ENCODE peak calls at places on chromosome 21, in eight cellular contexts. J is endothelial cell; R is glutamatergic neuron; S is choroid plexus epithelial cell; Q is CD8-positive, alpha-beta T cell; P is upper lobe of right lung; G is lower lobe of right lung; C is body of pancreas. H is an unnamed sample.

GRCh38 chr21:43209575-43210453 is 41.0 kb downstream of the CRYAA start:
- DNase-seq in J (no peak), R (no peak), S (peak), Q (no peak), P (peak), G (no peak), C (no peak), H (peak)

GRCh38 chr21:44616591-44616926 is 4.7 kb downstream of the KRTAP10-8 start:
- DNase-seq in J (no peak), R (no peak), S (no peak), Q (no peak), P (no peak), G (no peak), C (no peak), H (no peak)

GRCh38 chr21:36175771-36176565 is 19.3 kb downstream of the DOP1B start:
- DNase-seq in J (no peak), R (no peak), S (no peak), Q (no peak), P (no peak), G (no peak), C (no peak), H (no peak)

GRCh38 chr21:38538353-38538752 is 40.1 kb upstream of the ERG start:
- DNase-seq in J (no peak), R (no peak), S (no peak), Q (no peak), P (no peak), G (no peak), C (no peak), H (no peak)

GRCh38 chr21:43306391-43306790 is 120.5 kb downstream of the SIK1 start:
- DNase-seq in J (no peak), R (peak), S (no peak), Q (no peak), P (peak), G (peak), C (no peak), H (no peak)

GRCh38 chr21:43916076-43916475 is 51.1 kb downstream of the AGPAT3 start:
- DNase-seq in J (no peak), R (no peak), S (no peak), Q (no peak), P (no peak), G (no peak), C (peak), H (no peak)

GRCh38 chr21:27722095-27722494 is 755.2 kb upstream of the ADAMTS5 start:
- DNase-seq in J (no peak), R (no peak), S (no peak), Q (no peak), P (no peak), G (no peak), C (no peak), H (no peak)

GRCh38 chr21:44089001-44089911 is 17.9 kb upstream of the PWP2 start:
- DNase-seq in J (no peak), R (no peak), S (no peak), Q (no peak), P (peak), G (no peak), C (peak), H (no peak)

GRCh38 chr21:44706706-44707615 is 4.4 kb downstream of the TSPEAR start:
- DNase-seq in J (no peak), R (no peak), S (no peak), Q (no peak), P (no peak), G (no peak), C (no peak), H (no peak)

GRCh38 chr21:27371688-27372331 is 404.9 kb upstream of the ADAMTS5 start:
- DNase-seq in J (no peak), R (no peak), S (peak), Q (no peak), P (no peak), G (no peak), C (no peak), H (no peak)

GRCh38 chr21:16533692-16534407 is 804.1 kb downstream of the USP25 start:
- DNase-seq in J (no peak), R (no peak), S (no peak), Q (no peak), P (no peak), G (no peak), C (no peak), H (no peak)

GRCh38 chr21:40795313-40795712 is 51.6 kb downstream of the DSCAM start:
- DNase-seq in J (no peak), R (no peak), S (no peak), Q (no peak), P (no peak), G (no peak), C (no peak), H (no peak)

GRCh38 chr21:26865857-26866256 is 20.6 kb upstream of the ADAMTS1 start:
- DNase-seq in J (no peak), R (no peak), S (no peak), Q (no peak), P (no peak), G (no peak), C (no peak), H (no peak)

GRCh38 chr21:17231771-17232170 is 281.1 kb upstream of the CXADR start:
- DNase-seq in J (no peak), R (no peak), S (peak), Q (no peak), P (no peak), G (no peak), C (no peak), H (no peak)

GRCh38 chr21:26819944-26820343 is 25.3 kb downstream of the ADAMTS1 start:
- DNase-seq in J (no peak), R (no peak), S (no peak), Q (no peak), P (no peak), G (no peak), C (no peak), H (no peak)

GRCh38 chr21:43364851-43365424 is 62.0 kb downstream of the SIK1 start:
- DNase-seq in J (no peak), R (no peak), S (no peak), Q (no peak), P (no peak), G (no peak), C (peak), H (no peak)

GRCh38 chr21:16419188-16419874 is 689.5 kb downstream of the USP25 start:
- DNase-seq in J (no peak), R (peak), S (peak), Q (no peak), P (peak), G (peak), C (peak), H (no peak)

GRCh38 chr21:37367301-37367757 is 756 bp downstream of the DYRK1A start:
- DNase-seq in J (no peak), R (peak), S (peak), Q (no peak), P (no peak), G (no peak), C (peak), H (no peak)

GRCh38 chr21:44039828-44040227 is 27.7 kb downstream of the TRAPPC10 start:
- DNase-seq in J (no peak), R (no peak), S (no peak), Q (no peak), P (no peak), G (no peak), C (no peak), H (no peak)

GRCh38 chr21:31634993-31635392 is 24.5 kb upstream of the SOD1 start:
- DNase-seq in J (no peak), R (no peak), S (no peak), Q (no peak), P (no peak), G (no peak), C (no peak), H (no peak)

GRCh38 chr21:44849616-44850130 is 23.8 kb downstream of the PTTG1IP start:
- DNase-seq in J (no peak), R (no peak), S (no peak), Q (no peak), P (peak), G (no peak), C (no peak), H (no peak)

GRCh38 chr21:44712203-44713028 is 1.0 kb upstream of the TSPEAR start:
- DNase-seq in J (no peak), R (no peak), S (no peak), Q (no peak), P (peak), G (no peak), C (no peak), H (no peak)

GRCh38 chr21:36124395-36124794 is 10.5 kb upstream of the CBR3 start:
- DNase-seq in J (no peak), R (no peak), S (no peak), Q (no peak), P (no peak), G (no peak), C (no peak), H (no peak)

GRCh38 chr21:26013964-26014363 is 156.6 kb downstream of the APP start:
- DNase-seq in J (no peak), R (no peak), S (peak), Q (no peak), P (no peak), G (no peak), C (no peak), H (no peak)

GRCh38 chr21:24076179-24076578 is 1531.1 kb downstream of the MRPL39 start:
- DNase-seq in J (no peak), R (no peak), S (peak), Q (no peak), P (no peak), G (no peak), C (no peak), H (no peak)

GRCh38 chr21:15301736-15302135 is 236.9 kb upstream of the NRIP1 start:
- DNase-seq in J (no peak), R (no peak), S (no peak), Q (no peak), P (no peak), G (no peak), C (no peak), H (no peak)

GRCh38 chr21:25986928-25987327 is 183.6 kb downstream of the APP start:
- DNase-seq in J (no peak), R (no peak), S (no peak), Q (no peak), P (no peak), G (no peak), C (no peak), H (no peak)

GRCh38 chr21:25871566-25871965 is 136.8 kb downstream of the GABPA start:
- DNase-seq in J (peak), R (no peak), S (no peak), Q (no peak), P (no peak), G (no peak), C (no peak), H (no peak)

GRCh38 chr21:38129711-38130110 is 127.1 kb upstream of the KCNJ15 start:
- DNase-seq in J (no peak), R (no peak), S (no peak), Q (no peak), P (no peak), G (no peak), C (no peak), H (no peak)

GRCh38 chr21:19031956-19032355 is 628.4 kb upstream of the TMPRSS15 start:
- DNase-seq in J (no peak), R (peak), S (no peak), Q (no peak), P (no peak), G (no peak), C (no peak), H (no peak)

GRCh38 chr21:44427241-44428120 is 27.8 kb upstream of the LRRC3 start:
- DNase-seq in J (no peak), R (no peak), S (no peak), Q (no peak), P (peak), G (peak), C (peak), H (peak)

GRCh38 chr21:36321325-36322082 is 1.5 kb downstream of the MORC3 start:
- DNase-seq in J (peak), R (peak), S (peak), Q (no peak), P (no peak), G (no peak), C (peak), H (no peak)

GRCh38 chr21:16046625-16047340 is 317.0 kb downstream of the USP25 start:
- DNase-seq in J (no peak), R (no peak), S (peak), Q (no peak), P (no peak), G (no peak), C (no peak), H (no peak)

GRCh38 chr21:25638634-25639166 is 358 bp upstream of the JAM2 start:
- DNase-seq in J (no peak), R (no peak), S (peak), Q (no peak), P (no peak), G (no peak), C (no peak), H (no peak)

GRCh38 chr21:36097427-36098230 is 27.8 kb downstream of the CBR1 start:
- DNase-seq in J (no peak), R (no peak), S (peak), Q (no peak), P (no peak), G (no peak), C (no peak), H (no peak)

GRCh38 chr21:36696640-36697472 is 2.1 kb upstream of the SIM2 start:
- DNase-seq in J (peak), R (peak), S (no peak), Q (no peak), P (peak), G (no peak), C (no peak), H (no peak)

GRCh38 chr21:36563301-36563926 is 83.5 kb upstream of the CLDN14 start:
- DNase-seq in J (no peak), R (no peak), S (no peak), Q (no peak), P (no peak), G (no peak), C (no peak), H (no peak)

DNA sequence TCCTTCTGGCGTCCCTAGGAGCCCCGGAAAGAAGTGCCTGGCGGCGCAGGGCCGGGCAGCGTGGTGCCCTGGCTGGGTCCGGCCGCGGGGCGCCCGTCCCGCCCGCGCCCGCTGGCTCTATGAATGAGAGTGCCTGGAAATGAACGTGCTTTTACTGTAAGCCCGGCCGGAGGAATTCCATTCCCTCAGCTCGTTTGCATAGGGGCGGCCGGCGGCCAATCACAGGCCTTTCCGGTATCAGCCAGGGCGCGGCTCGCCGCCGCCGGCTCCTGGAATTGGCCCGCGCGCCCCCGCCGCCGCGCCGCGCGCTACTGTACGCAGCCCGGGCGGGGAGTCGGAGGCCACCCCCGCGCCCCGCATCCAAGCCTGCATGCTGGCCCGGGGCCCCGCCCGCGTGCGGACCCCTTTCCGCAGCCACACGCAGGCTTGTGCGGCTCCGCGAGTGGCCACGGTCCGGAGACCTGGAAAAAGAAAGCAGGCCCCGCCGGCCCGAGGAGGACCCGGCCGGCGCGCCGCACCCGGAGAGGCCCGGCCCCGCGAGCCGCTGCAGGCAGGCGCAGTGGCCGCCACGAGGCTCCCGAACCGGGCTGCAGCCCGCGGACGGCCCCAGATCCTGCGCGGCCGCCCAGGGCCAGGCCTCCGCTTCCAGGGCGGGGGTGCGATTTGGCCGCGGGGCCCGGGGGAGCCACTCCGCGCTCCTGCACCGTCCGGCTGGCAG is 160.4 kb downstream of the RUNX1 start:
- DNase-seq in J (peak), R (peak), S (peak), Q (peak), P (peak), G (peak), C (peak), H (peak)
- TF ChIP-seq CTCF in J (no peak), R (no peak), S (no peak), Q (no peak), P (no peak), G (no peak), C (no peak), H (no peak)

DNA sequence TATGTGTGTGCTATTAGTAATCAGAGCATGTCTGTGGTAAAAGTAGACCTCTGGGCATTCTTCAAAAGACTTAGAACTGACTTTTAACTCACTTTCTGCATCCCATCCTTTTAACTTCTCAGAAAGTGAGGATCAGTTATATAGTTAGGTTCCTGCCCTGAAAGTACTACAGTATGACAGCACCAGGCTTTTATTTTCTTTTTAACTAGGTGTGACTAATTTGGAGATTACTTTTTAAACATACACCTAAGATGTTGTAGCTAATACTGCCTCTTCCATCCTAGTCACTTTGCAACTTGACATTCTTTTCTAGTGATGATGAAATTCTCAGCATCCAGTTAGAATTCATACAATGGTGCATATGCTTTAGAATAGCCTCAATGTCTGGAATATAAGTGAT is 24.6 kb downstream of the RUNX1 start:
- DNase-seq in J (no peak), R (no peak), S (no peak), Q (no peak), P (no peak), G (no peak), C (no peak), H (no peak)
- TF ChIP-seq CTCF in J (no peak), R (no peak), S (no peak), Q (no peak), P (no peak), G (no peak), C (no peak), H (no peak)

DNA sequence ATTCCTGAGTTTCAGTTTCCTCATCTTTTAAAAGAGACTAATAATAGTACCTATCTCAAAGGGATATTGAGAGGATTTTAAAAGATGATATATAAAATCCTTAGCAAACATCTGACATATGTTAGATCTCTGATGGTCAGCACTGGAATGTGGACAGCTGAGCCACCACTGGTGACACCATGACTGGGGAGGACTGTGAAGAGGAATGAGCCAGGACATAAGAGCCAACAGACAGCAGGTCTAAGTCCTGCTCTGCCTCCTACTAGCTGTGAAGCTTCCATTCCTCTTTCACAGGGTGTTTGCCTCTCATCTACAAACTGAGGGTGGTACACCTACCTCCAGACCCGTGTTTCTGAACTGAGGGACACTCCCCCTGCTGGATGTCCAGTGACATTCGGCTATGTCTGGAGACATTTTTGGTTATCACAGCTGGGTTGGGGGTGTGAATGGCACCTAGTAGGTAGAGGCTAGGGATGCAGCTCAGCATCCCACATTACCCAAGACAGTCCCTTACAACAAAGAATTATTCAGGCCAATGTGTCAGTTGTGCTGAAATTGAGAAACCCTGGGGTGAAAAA is 109.1 kb upstream of the OLIG2 start:
- DNase-seq in J (no peak), R (no peak), S (no peak), Q (no peak), P (no peak), G (no peak), C (no peak), H (no peak)
- TF ChIP-seq CTCF in J (peak), R (peak), S (peak), Q (no peak), P (no peak), G (no peak), C (no peak), H (no peak)

GRCh38 chr21:46081022-46081861 is 16.7 kb upstream of the COL6A2 start:
- DNase-seq in J (no peak), R (no peak), S (no peak), Q (no peak), P (peak), G (peak), C (no peak), H (peak)
- TF ChIP-seq CTCF in J (no peak), R (no peak), S (no peak), Q (no peak), P (no peak), G (no peak), C (no peak), H (no peak)

GRCh38 chr21:39712976-39713375 is 32.0 kb upstream of the IGSF5 start:
- DNase-seq in J (no peak), R (no peak), S (no peak), Q (no peak), P (no peak), G (no peak), C (peak), H (no peak)
- TF ChIP-seq CTCF in J (no peak), R (no peak), S (no peak), Q (no peak), P (no peak), G (no peak), C (no peak), H (peak)

GRCh38 chr21:41876928-41877652 is 2.1 kb downstream of the PRDM15 start:
- DNase-seq in J (no peak), R (no peak), S (no peak), Q (no peak), P (no peak), G (no peak), C (no peak), H (no peak)
- TF ChIP-seq CTCF in J (no peak), R (no peak), S (no peak), Q (no peak), P (no peak), G (no peak), C (no peak), H (no peak)

GRCh38 chr21:46404306-46404705 is 54.4 kb upstream of the DIP2A start:
- DNase-seq in J (no peak), R (no peak), S (no peak), Q (no peak), P (no peak), G (peak), C (no peak), H (no peak)

GRCh38 chr21:46399686-46400085 is 59.0 kb upstream of the DIP2A start:
- DNase-seq in J (no peak), R (no peak), S (no peak), Q (no peak), P (no peak), G (peak), C (no peak), H (no peak)

GRCh38 chr21:46399129-46399528 is 59.6 kb upstream of the DIP2A start:
- DNase-seq in J (no peak), R (no peak), S (no peak), Q (no peak), P (no peak), G (no peak), C (no peak), H (no peak)

GRCh38 chr21:46401186-46401910 is 57.3 kb upstream of the DIP2A start:
- DNase-seq in J (no peak), R (no peak), S (no peak), Q (no peak), P (no peak), G (peak), C (no peak), H (no peak)

GRCh38 chr21:46402421-46402820 is 56.3 kb upstream of the DIP2A start:
- DNase-seq in J (no peak), R (no peak), S (no peak), Q (no peak), P (no peak), G (peak), C (no peak), H (no peak)
- TF ChIP-seq CTCF in J (no peak), R (no peak), S (no peak), Q (no peak), P (no peak), G (no peak), C (no peak), H (peak)